ENCODE peak calls at places on chromosomes 5 and 9, in five cellular contexts. A is naive thymus-derived CD4-positive, alpha-beta T cell; Q is stimulated activated CD8-positive, alpha-beta memory T cell treated with anti-CD3 and anti-CD28 coated beads, Interleukin-4, amount 100 ng/mL, for 1 hour; S is globus pallidus; P is GM10248. I is an unnamed sample.

GRCh38 chr5:56589486-56589870 is 225.9 kb upstream of the MAP3K1 start:
- DNase-seq in A (no peak), Q (no peak), S (no peak), P (no peak), I (no peak)

GRCh38 chr5:83219077-83219476 is 141.7 kb downstream of the XRCC4 start:
- DNase-seq in A (no peak), Q (no peak), S (no peak), P (no peak), I (no peak)

GRCh38 chr5:171705036-171705435 is 80.6 kb upstream of the SMIM23 start:
- DNase-seq in A (no peak), Q (no peak), S (no peak), P (no peak), I (no peak)

GRCh38 chr9:136171009-136171800 is 33.7 kb downstream of the LHX3 start:
- DNase-seq in A (no peak), Q (no peak), S (no peak), P (no peak), I (no peak)

GRCh38 chr5:23528677-23529076 is 21.3 kb downstream of the PRDM9 start:
- DNase-seq in A (no peak), Q (no peak), S (no peak), P (no peak), I (no peak)

GRCh38 chr5:56415356-56415765 is 182.2 kb upstream of the ANKRD55 start:
- DNase-seq in A (no peak), Q (no peak), S (peak), P (peak), I (peak)

GRCh38 chr5:87360132-87360531 is 52.6 kb downstream of the CCNH start:
- DNase-seq in A (no peak), Q (no peak), S (no peak), P (no peak), I (no peak)

GRCh38 chr5:88792144-88792840 is 90.7 kb downstream of the MEF2C start:
- DNase-seq in A (no peak), Q (no peak), S (no peak), P (no peak), I (no peak)

GRCh38 chr5:131790550-131790949 is 6.3 kb downstream of the FNIP1 start:
- DNase-seq in A (no peak), Q (no peak), S (no peak), P (no peak), I (no peak)

GRCh38 chr5:143051244-143052058 is 281.3 kb downstream of the ARHGAP26 start:
- DNase-seq in A (no peak), Q (no peak), S (no peak), P (no peak), I (no peak)

GRCh38 chr9:118209343-118209742 is 505.1 kb downstream of the TLR4 start:
- DNase-seq in A (no peak), Q (no peak), S (no peak), P (no peak), I (no peak)

GRCh38 chr9:21817176-21817575 is 14.7 kb downstream of the MTAP start:
- DNase-seq in A (no peak), Q (no peak), S (no peak), P (no peak), I (no peak)

GRCh38 chr9:79611091-79611614 is 39.4 kb downstream of the TLE4 start:
- DNase-seq in A (no peak), Q (no peak), S (peak), P (no peak), I (no peak)

GRCh38 chr5:180628827-180629702 is 20.3 kb downstream of the FLT4 start:
- DNase-seq in A (no peak), Q (no peak), S (no peak), P (no peak), I (no peak)

GRCh38 chr5:88732181-88732633 is 150.8 kb downstream of the MEF2C start:
- DNase-seq in A (no peak), Q (no peak), S (peak), P (peak), I (peak)

GRCh38 chr5:96146675-96147074 is 185.0 kb upstream of the ELL2 start:
- DNase-seq in A (no peak), Q (no peak), S (peak), P (peak), I (no peak)

GRCh38 chr5:113065626-113066025 is 89.0 kb downstream of the DCP2 start:
- DNase-seq in A (no peak), Q (no peak), S (no peak), P (no peak), I (no peak)

GRCh38 chr9:30116673-30117217 is 2267.7 kb upstream of the ACO1 start:
- DNase-seq in A (no peak), Q (no peak), S (no peak), P (no peak), I (no peak)

GRCh38 chr9:76905984-76906861 is at the start of gene PRUNE2:
- DNase-seq in A (no peak), Q (no peak), S (peak), P (peak), I (peak)

GRCh38 chr9:134068742-134069535 is 1.1 kb upstream of the BRD3 start:
- DNase-seq in A (no peak), Q (no peak), S (no peak), P (no peak), I (peak)

GRCh38 chr9:22041792-22042191 is 32.7 kb upstream of the CDKN2B start:
- DNase-seq in A (no peak), Q (no peak), S (no peak), P (no peak), I (no peak)

GRCh38 chr5:93800988-93801811 is 59.8 kb upstream of the POU5F2 start:
- DNase-seq in A (no peak), Q (no peak), S (peak), P (peak), I (no peak)

GRCh38 chr5:1058549-1058945 is 49.9 kb downstream of the NKD2 start:
- DNase-seq in A (no peak), Q (no peak), S (no peak), P (no peak), I (peak)

GRCh38 chr5:54718647-54719046 is 201.1 kb downstream of the SNX18 start:
- DNase-seq in A (no peak), Q (no peak), S (no peak), P (no peak), I (peak)

GRCh38 chr5:179865471-179866240 is 7.0 kb upstream of the MRNIP start:
- DNase-seq in A (no peak), Q (no peak), S (peak), P (no peak), I (no peak)

GRCh38 chr5:1519631-1520141 is 4.1 kb downstream of the LPCAT1 start:
- DNase-seq in A (peak), Q (no peak), S (no peak), P (no peak), I (peak)

GRCh38 chr9:6930827-6931226 is 173.1 kb downstream of the KDM4C start:
- DNase-seq in A (no peak), Q (no peak), S (no peak), P (no peak), I (no peak)